ENCODE peak calls at places on chromosomes 16 and 17, in four cellular contexts. One of them, this sample, is unnamed.

GRCh38 chr17:31525801-31526549 is 134.5 kb downstream of the RAB11FIP4 start:
- DNase-seq in endothelial cell: peak
- DNase-seq in stimulated activated CD4-positive, alpha-beta T cell treated with anti-CD3 and anti-CD28 coated beads, TNF-alpha, amount 100 ng/mL, for 1 hour: no peak
- DNase-seq in memory B cell: peak
- DNase-seq in this sample: peak

GRCh38 chr17:8062807-8063483 is 24.1 kb downstream of the ALOX15B start:
- DNase-seq in endothelial cell: no peak
- DNase-seq in stimulated activated CD4-positive, alpha-beta T cell treated with anti-CD3 and anti-CD28 coated beads, TNF-alpha, amount 100 ng/mL, for 1 hour: no peak
- DNase-seq in memory B cell: no peak
- DNase-seq in this sample: no peak

GRCh38 chr17:80441133-80441578 is 26.2 kb downstream of the ENDOV start:
- DNase-seq in endothelial cell: peak
- DNase-seq in stimulated activated CD4-positive, alpha-beta T cell treated with anti-CD3 and anti-CD28 coated beads, TNF-alpha, amount 100 ng/mL, for 1 hour: peak
- DNase-seq in memory B cell: peak
- DNase-seq in this sample: peak

GRCh38 chr17:58447039-58447975 is 30.0 kb upstream of the RNF43 start:
- DNase-seq in endothelial cell: peak
- DNase-seq in stimulated activated CD4-positive, alpha-beta T cell treated with anti-CD3 and anti-CD28 coated beads, TNF-alpha, amount 100 ng/mL, for 1 hour: peak
- DNase-seq in memory B cell: peak
- DNase-seq in this sample: peak

GRCh38 chr17:81298991-81299733 is 4.1 kb upstream of the SLC38A10 start:
- DNase-seq in endothelial cell: no peak
- DNase-seq in stimulated activated CD4-positive, alpha-beta T cell treated with anti-CD3 and anti-CD28 coated beads, TNF-alpha, amount 100 ng/mL, for 1 hour: no peak
- DNase-seq in memory B cell: no peak
- DNase-seq in this sample: no peak

GRCh38 chr17:73585583-73585982 is 58.7 kb downstream of the SDK2 start:
- DNase-seq in endothelial cell: no peak
- DNase-seq in stimulated activated CD4-positive, alpha-beta T cell treated with anti-CD3 and anti-CD28 coated beads, TNF-alpha, amount 100 ng/mL, for 1 hour: no peak
- DNase-seq in memory B cell: no peak
- DNase-seq in this sample: no peak

GRCh38 chr17:2385240-2386202 is 15.3 kb downstream of the MNT start:
- DNase-seq in endothelial cell: no peak
- DNase-seq in stimulated activated CD4-positive, alpha-beta T cell treated with anti-CD3 and anti-CD28 coated beads, TNF-alpha, amount 100 ng/mL, for 1 hour: no peak
- DNase-seq in memory B cell: no peak
- DNase-seq in this sample: no peak

GRCh38 chr16:79599837-79600635 is 501 bp downstream of the MAF start:
- DNase-seq in endothelial cell: peak
- DNase-seq in stimulated activated CD4-positive, alpha-beta T cell treated with anti-CD3 and anti-CD28 coated beads, TNF-alpha, amount 100 ng/mL, for 1 hour: peak
- DNase-seq in memory B cell: peak
- DNase-seq in this sample: peak

GRCh38 chr17:77571562-77571981 is 386.9 kb upstream of the TNRC6C start:
- DNase-seq in endothelial cell: no peak
- DNase-seq in stimulated activated CD4-positive, alpha-beta T cell treated with anti-CD3 and anti-CD28 coated beads, TNF-alpha, amount 100 ng/mL, for 1 hour: no peak
- DNase-seq in memory B cell: no peak
- DNase-seq in this sample: no peak

GRCh38 chr17:32259596-32259995 is 6.0 kb upstream of the RHBDL3 start:
- DNase-seq in endothelial cell: no peak
- DNase-seq in stimulated activated CD4-positive, alpha-beta T cell treated with anti-CD3 and anti-CD28 coated beads, TNF-alpha, amount 100 ng/mL, for 1 hour: no peak
- DNase-seq in memory B cell: no peak
- DNase-seq in this sample: no peak

GRCh38 chr16:79501446-79501845 is 99.1 kb downstream of the MAF start:
- DNase-seq in endothelial cell: no peak
- DNase-seq in stimulated activated CD4-positive, alpha-beta T cell treated with anti-CD3 and anti-CD28 coated beads, TNF-alpha, amount 100 ng/mL, for 1 hour: no peak
- DNase-seq in memory B cell: no peak
- DNase-seq in this sample: no peak

GRCh38 chr17:50505731-50506130 is 2.5 kb upstream of the MYCBPAP start:
- DNase-seq in endothelial cell: no peak
- DNase-seq in stimulated activated CD4-positive, alpha-beta T cell treated with anti-CD3 and anti-CD28 coated beads, TNF-alpha, amount 100 ng/mL, for 1 hour: no peak
- DNase-seq in memory B cell: no peak
- DNase-seq in this sample: no peak

GRCh38 chr17:45782889-45783592 is 1.1 kb upstream of the CRHR1 start:
- DNase-seq in endothelial cell: peak
- DNase-seq in stimulated activated CD4-positive, alpha-beta T cell treated with anti-CD3 and anti-CD28 coated beads, TNF-alpha, amount 100 ng/mL, for 1 hour: peak
- DNase-seq in memory B cell: peak
- DNase-seq in this sample: peak

GRCh38 chr16:89923640-89924297 is 627 bp downstream of the TUBB3 start:
- DNase-seq in endothelial cell: no peak
- DNase-seq in stimulated activated CD4-positive, alpha-beta T cell treated with anti-CD3 and anti-CD28 coated beads, TNF-alpha, amount 100 ng/mL, for 1 hour: no peak
- DNase-seq in memory B cell: no peak
- DNase-seq in this sample: no peak

GRCh38 chr16:19882641-19883040 is 2.0 kb downstream of the GPRC5B start:
- DNase-seq in endothelial cell: peak
- DNase-seq in stimulated activated CD4-positive, alpha-beta T cell treated with anti-CD3 and anti-CD28 coated beads, TNF-alpha, amount 100 ng/mL, for 1 hour: no peak
- DNase-seq in memory B cell: no peak
- DNase-seq in this sample: no peak

GRCh38 chr17:74921045-74921681 is 1.9 kb downstream of the USH1G start:
- DNase-seq in endothelial cell: no peak
- DNase-seq in stimulated activated CD4-positive, alpha-beta T cell treated with anti-CD3 and anti-CD28 coated beads, TNF-alpha, amount 100 ng/mL, for 1 hour: no peak
- DNase-seq in memory B cell: no peak
- DNase-seq in this sample: no peak

GRCh38 chr17:63405741-63406261 is 40.3 kb downstream of the CYB561 start:
- DNase-seq in endothelial cell: no peak
- DNase-seq in stimulated activated CD4-positive, alpha-beta T cell treated with anti-CD3 and anti-CD28 coated beads, TNF-alpha, amount 100 ng/mL, for 1 hour: no peak
- DNase-seq in memory B cell: peak
- DNase-seq in this sample: no peak

GRCh38 chr17:6254036-6254435 is 180.9 kb downstream of the AIPL1 start:
- DNase-seq in endothelial cell: no peak
- DNase-seq in stimulated activated CD4-positive, alpha-beta T cell treated with anti-CD3 and anti-CD28 coated beads, TNF-alpha, amount 100 ng/mL, for 1 hour: no peak
- DNase-seq in memory B cell: no peak
- DNase-seq in this sample: no peak

GRCh38 chr17:29078183-29079045 is 35.5 kb downstream of the PIPOX start:
- DNase-seq in endothelial cell: no peak
- DNase-seq in stimulated activated CD4-positive, alpha-beta T cell treated with anti-CD3 and anti-CD28 coated beads, TNF-alpha, amount 100 ng/mL, for 1 hour: no peak
- DNase-seq in memory B cell: no peak
- DNase-seq in this sample: no peak

GRCh38 chr16:79307214-79307613 is 293.3 kb downstream of the MAF start:
- DNase-seq in endothelial cell: no peak
- DNase-seq in stimulated activated CD4-positive, alpha-beta T cell treated with anti-CD3 and anti-CD28 coated beads, TNF-alpha, amount 100 ng/mL, for 1 hour: no peak
- DNase-seq in memory B cell: no peak
- DNase-seq in this sample: no peak

GRCh38 chr17:5705081-5705875 is 121.0 kb upstream of the NLRP1 start:
- DNase-seq in endothelial cell: peak
- DNase-seq in stimulated activated CD4-positive, alpha-beta T cell treated with anti-CD3 and anti-CD28 coated beads, TNF-alpha, amount 100 ng/mL, for 1 hour: no peak
- DNase-seq in memory B cell: no peak
- DNase-seq in this sample: no peak

GRCh38 chr17:17783825-17784598 is 52.8 kb downstream of the SREBF1 start:
- DNase-seq in endothelial cell: peak
- DNase-seq in stimulated activated CD4-positive, alpha-beta T cell treated with anti-CD3 and anti-CD28 coated beads, TNF-alpha, amount 100 ng/mL, for 1 hour: no peak
- DNase-seq in memory B cell: peak
- DNase-seq in this sample: no peak

GRCh38 chr17:66306413-66306812 is 4.0 kb downstream of the PRKCA start:
- DNase-seq in endothelial cell: no peak
- DNase-seq in stimulated activated CD4-positive, alpha-beta T cell treated with anti-CD3 and anti-CD28 coated beads, TNF-alpha, amount 100 ng/mL, for 1 hour: no peak
- DNase-seq in memory B cell: no peak
- DNase-seq in this sample: no peak

GRCh38 chr16:3530371-3530914 is 29.6 kb downstream of the CLUAP1 start:
- DNase-seq in endothelial cell: no peak
- DNase-seq in stimulated activated CD4-positive, alpha-beta T cell treated with anti-CD3 and anti-CD28 coated beads, TNF-alpha, amount 100 ng/mL, for 1 hour: no peak
- DNase-seq in memory B cell: no peak
- DNase-seq in this sample: no peak

GRCh38 chr16:87295259-87295658 is 21.9 kb downstream of the C16orf95 start:
- DNase-seq in endothelial cell: no peak
- DNase-seq in stimulated activated CD4-positive, alpha-beta T cell treated with anti-CD3 and anti-CD28 coated beads, TNF-alpha, amount 100 ng/mL, for 1 hour: no peak
- DNase-seq in memory B cell: no peak
- DNase-seq in this sample: no peak

GRCh38 chr17:9419932-9420453 is 155.6 kb downstream of the STX8 start:
- DNase-seq in endothelial cell: no peak
- DNase-seq in stimulated activated CD4-positive, alpha-beta T cell treated with anti-CD3 and anti-CD28 coated beads, TNF-alpha, amount 100 ng/mL, for 1 hour: no peak
- DNase-seq in memory B cell: no peak
- DNase-seq in this sample: no peak

GRCh38 chr16:11619327-11619851 is 32.7 kb upstream of the LITAF start:
- DNase-seq in endothelial cell: no peak
- DNase-seq in stimulated activated CD4-positive, alpha-beta T cell treated with anti-CD3 and anti-CD28 coated beads, TNF-alpha, amount 100 ng/mL, for 1 hour: no peak
- DNase-seq in memory B cell: no peak
- DNase-seq in this sample: no peak

GRCh38 chr17:76421054-76421427 is 31.9 kb downstream of the UBE2O start:
- DNase-seq in endothelial cell: no peak
- DNase-seq in stimulated activated CD4-positive, alpha-beta T cell treated with anti-CD3 and anti-CD28 coated beads, TNF-alpha, amount 100 ng/mL, for 1 hour: no peak
- DNase-seq in memory B cell: no peak
- DNase-seq in this sample: no peak

GRCh38 chr16:27972500-27972899 is 91.0 kb downstream of the GSG1L start:
- DNase-seq in endothelial cell: peak
- DNase-seq in stimulated activated CD4-positive, alpha-beta T cell treated with anti-CD3 and anti-CD28 coated beads, TNF-alpha, amount 100 ng/mL, for 1 hour: peak
- DNase-seq in memory B cell: peak
- DNase-seq in this sample: peak

GRCh38 chr17:67374329-67375053 is 2.6 kb upstream of the PITPNC1 start:
- DNase-seq in endothelial cell: peak
- DNase-seq in stimulated activated CD4-positive, alpha-beta T cell treated with anti-CD3 and anti-CD28 coated beads, TNF-alpha, amount 100 ng/mL, for 1 hour: peak
- DNase-seq in memory B cell: peak
- DNase-seq in this sample: peak

GRCh38 chr17:5422505-5422904 is 2.5 kb downstream of the RPAIN start:
- DNase-seq in endothelial cell: no peak
- DNase-seq in stimulated activated CD4-positive, alpha-beta T cell treated with anti-CD3 and anti-CD28 coated beads, TNF-alpha, amount 100 ng/mL, for 1 hour: no peak
- DNase-seq in memory B cell: no peak
- DNase-seq in this sample: no peak

GRCh38 chr16:68013440-68013839 is 2.3 kb downstream of the DPEP2NB start:
- DNase-seq in endothelial cell: no peak
- DNase-seq in stimulated activated CD4-positive, alpha-beta T cell treated with anti-CD3 and anti-CD28 coated beads, TNF-alpha, amount 100 ng/mL, for 1 hour: no peak
- DNase-seq in memory B cell: no peak
- DNase-seq in this sample: no peak

GRCh38 chr16:4618645-4619418 is 4.1 kb upstream of the UBALD1 start:
- DNase-seq in endothelial cell: no peak
- DNase-seq in stimulated activated CD4-positive, alpha-beta T cell treated with anti-CD3 and anti-CD28 coated beads, TNF-alpha, amount 100 ng/mL, for 1 hour: no peak
- DNase-seq in memory B cell: no peak
- DNase-seq in this sample: no peak

GRCh38 chr17:65925606-65926307 is 266.2 kb downstream of the CEP112 start:
- DNase-seq in endothelial cell: no peak
- DNase-seq in stimulated activated CD4-positive, alpha-beta T cell treated with anti-CD3 and anti-CD28 coated beads, TNF-alpha, amount 100 ng/mL, for 1 hour: no peak
- DNase-seq in memory B cell: no peak
- DNase-seq in this sample: no peak

GRCh38 chr16:62831235-62831634 is 795.0 kb upstream of the CDH8 start:
- DNase-seq in endothelial cell: no peak
- DNase-seq in stimulated activated CD4-positive, alpha-beta T cell treated with anti-CD3 and anti-CD28 coated beads, TNF-alpha, amount 100 ng/mL, for 1 hour: no peak
- DNase-seq in memory B cell: no peak
- DNase-seq in this sample: no peak

GRCh38 chr16:29680180-29680598 is 1.2 kb downstream of the QPRT start:
- DNase-seq in endothelial cell: no peak
- DNase-seq in stimulated activated CD4-positive, alpha-beta T cell treated with anti-CD3 and anti-CD28 coated beads, TNF-alpha, amount 100 ng/mL, for 1 hour: no peak
- DNase-seq in memory B cell: no peak
- DNase-seq in this sample: no peak

GRCh38 chr16:69188716-69189115 is 1.8 kb downstream of the SNTB2 start:
- DNase-seq in endothelial cell: no peak
- DNase-seq in stimulated activated CD4-positive, alpha-beta T cell treated with anti-CD3 and anti-CD28 coated beads, TNF-alpha, amount 100 ng/mL, for 1 hour: no peak
- DNase-seq in memory B cell: no peak
- DNase-seq in this sample: no peak

This sample was measured in GM12891.